ENCODE peak calls at places on chromosomes 4 and X, in ten cellular contexts. O, L, X, T, R, W, V, N, A and F are unnamed samples.
A peak's percentile ranks its signal among the peaks of the same experiment; 100 is the strongest.

GRCh38 chr4:108821056-108821925 is 58.4 kb upstream of the ETNPPL start:
- DNase-seq in O (no peak), L (no peak), X (no peak), T (no peak), R (no peak), W (no peak), V (no peak), N (no peak), A (no peak), F (peak; percentile 63)

GRCh38 chr4:127622923-127623754 is 9.6 kb upstream of the INTU start:
- DNase-seq in O (peak; percentile 18), L (no peak), X (no peak), T (no peak), R (peak; percentile 92), W (peak; percentile 26), V (peak; percentile 30), N (no peak), A (no peak), F (peak; percentile 6)

GRCh38 chr4:140266958-140267568 is 106.4 kb upstream of the SCOC start:
- DNase-seq in O (no peak), L (no peak), X (peak; percentile 91), T (peak; percentile 56), R (no peak), W (no peak), V (no peak), N (no peak), A (no peak), F (peak; percentile 17)

GRCh38 chrX:71195959-71196727 is 26.9 kb upstream of the GJB1 start:
- DNase-seq in O (no peak), L (no peak), X (no peak), T (no peak), R (peak; percentile 41), W (no peak), V (no peak), N (no peak), A (no peak), F (no peak)

GRCh38 chr4:152189451-152190179 is 346.3 kb downstream of the FBXW7 start:
- DNase-seq in O (no peak), L (no peak), X (no peak), T (no peak), R (no peak), W (no peak), V (no peak), N (no peak), A (no peak), F (no peak)

GRCh38 chrX:20026278-20026677 is 35.4 kb upstream of the BCLAF3 start:
- DNase-seq in O (no peak), L (no peak), X (peak; percentile 54), T (peak; percentile 10), R (no peak), W (no peak), V (no peak), N (no peak), A (no peak), F (peak; percentile 61)

GRCh38 chr4:118883861-118884260 is 4.8 kb upstream of the SYNPO2 start:
- DNase-seq in O (no peak), L (no peak), X (peak; percentile 4), T (no peak), R (no peak), W (no peak), V (no peak), N (no peak), A (no peak), F (no peak)

GRCh38 chrX:140132937-140133336 is 167.6 kb upstream of the CXorf66 start:
- DNase-seq in O (no peak), L (no peak), X (no peak), T (no peak), R (peak; percentile 80), W (no peak), V (no peak), N (no peak), A (no peak), F (peak; percentile 4)

GRCh38 chrX:13570245-13570573 is 808 bp downstream of the EGFL6 start:
- DNase-seq in O (no peak), L (no peak), X (no peak), T (no peak), R (peak; percentile 2), W (no peak), V (no peak), N (no peak), A (no peak), F (no peak)
- H3K4me3 ChIP-seq in O (peak overlapping the region; percentile 21), L (no peak overlapping the region), X (no peak overlapping the region), T (no peak overlapping the region), R (peak overlapping the region; percentile 60), W (no peak overlapping the region), V (peak overlapping the region; percentile 29), N (no peak overlapping the region), A (peak overlapping the region; percentile 57), F (no peak overlapping the region)

DNA sequence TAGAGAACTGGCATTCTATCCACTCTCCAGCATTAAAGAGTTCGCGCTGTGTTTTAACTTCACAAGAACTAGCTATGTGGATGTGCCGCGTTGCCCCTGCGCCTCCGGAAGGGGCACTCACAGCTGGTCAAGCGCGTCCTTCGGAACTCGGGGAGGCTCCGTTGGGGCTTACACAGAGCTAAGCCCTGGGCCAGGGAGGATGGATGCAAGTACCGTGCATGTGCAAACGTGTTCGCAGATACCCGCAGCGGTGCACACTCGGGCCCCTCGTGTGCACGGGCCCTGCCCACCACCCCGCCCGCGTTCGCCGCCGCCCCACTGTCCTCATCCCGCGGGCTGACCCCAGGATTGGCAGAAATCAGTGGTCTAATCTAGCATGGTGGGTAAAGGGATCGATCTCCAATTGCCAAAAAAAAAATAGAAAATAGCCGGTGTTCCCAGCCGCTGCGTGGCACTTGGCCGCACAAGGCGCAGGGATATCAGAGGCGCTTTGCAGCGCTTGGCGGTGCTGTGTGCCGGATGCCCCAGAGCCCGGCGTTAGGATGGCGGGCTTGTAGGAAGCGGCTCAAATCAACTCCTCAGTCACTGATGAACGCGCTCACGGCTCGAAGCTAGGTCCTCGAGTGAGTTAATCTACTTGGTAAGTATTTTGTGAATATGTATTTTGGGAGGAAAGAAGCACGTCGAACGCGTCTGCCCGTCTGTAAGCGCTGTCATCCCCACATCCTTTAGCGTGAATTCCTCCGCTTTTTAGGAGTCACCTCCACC is 988 bp upstream of the PCDH10 start:
- DNase-seq in O (no peak), L (no peak), X (peak; percentile 27), T (no peak), R (peak; percentile 64), W (no peak), V (no peak), N (no peak), A (no peak), F (peak; percentile 9)
- TF ChIP-seq CTCF in O (no peak), L (no peak), X (no peak), T (no peak), R (no peak), W (no peak), V (peak; percentile 6), N (no peak), A (peak; percentile 37), F (no peak)

GRCh38 chr4:16197842-16198241 is 28.4 kb downstream of the TAPT1 start:
- DNase-seq in O (no peak), L (no peak), X (no peak), T (no peak), R (no peak), W (no peak), V (no peak), N (no peak), A (no peak), F (peak; percentile 39)

GRCh38 chr4:16198271-16198670 is 28.0 kb downstream of the TAPT1 start:
- DNase-seq in O (no peak), L (no peak), X (no peak), T (no peak), R (no peak), W (no peak), V (no peak), N (no peak), A (no peak), F (no peak)

GRCh38 chr4:16199132-16199531 is 27.1 kb downstream of the TAPT1 start:
- DNase-seq in O (no peak), L (no peak), X (peak; percentile 35), T (no peak), R (peak; percentile 49), W (no peak), V (no peak), N (no peak), A (no peak), F (peak; percentile 39)

GRCh38 chr4:16195209-16195608 is 31.1 kb downstream of the TAPT1 start:
- DNase-seq in O (no peak), L (no peak), X (no peak), T (no peak), R (no peak), W (no peak), V (no peak), N (no peak), A (no peak), F (no peak)

DNA sequence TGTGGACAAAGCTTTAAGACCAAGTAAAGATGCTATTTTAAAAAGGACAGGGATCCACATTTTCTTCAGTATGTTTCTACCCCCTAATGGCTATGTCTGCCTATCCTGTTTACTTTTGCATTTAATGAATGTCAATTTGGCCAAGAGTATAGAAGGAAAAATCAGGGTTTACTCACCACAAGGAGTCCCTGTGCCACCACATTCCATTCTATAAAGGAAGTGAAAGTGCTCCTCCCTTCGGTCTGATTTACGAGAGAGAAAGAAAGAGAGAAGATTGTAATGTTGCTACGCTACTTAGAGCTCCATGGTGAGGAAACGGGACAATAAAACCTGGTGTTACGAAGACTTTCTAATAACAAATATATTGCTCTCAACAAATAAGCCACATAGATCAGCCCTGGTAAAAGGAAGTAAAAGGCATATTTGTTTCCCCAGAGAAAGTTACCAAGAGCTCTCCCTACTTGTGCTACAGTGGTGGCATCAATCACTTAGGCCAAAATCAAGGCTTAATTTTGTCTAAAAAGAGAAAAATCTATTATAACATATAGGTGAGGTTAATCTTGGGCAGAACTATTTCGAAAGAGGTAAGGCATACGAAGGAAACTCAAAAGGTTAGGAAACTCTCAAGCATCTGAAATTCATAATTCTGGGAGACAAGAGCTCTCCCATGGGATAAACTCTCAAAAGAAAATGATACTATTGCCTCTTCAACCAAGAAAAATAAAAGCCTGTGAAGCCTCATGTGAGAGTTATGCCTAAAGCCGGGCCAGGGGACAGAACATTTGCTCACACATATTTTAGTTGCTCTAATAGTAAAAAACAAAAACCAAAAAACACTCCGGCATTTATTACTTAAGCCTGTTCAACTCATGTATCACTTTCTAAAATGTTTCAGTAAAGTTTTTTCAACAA is 29.5 kb downstream of the TAPT1 start:
- DNase-seq in O (peak; percentile 8), L (no peak), X (peak; percentile 86), T (peak; percentile 30), R (peak; percentile 91), W (peak; percentile 62), V (no peak), N (no peak), A (no peak), F (peak; percentile 80)
- H3K4me3 ChIP-seq in O (peak overlapping the region; percentile 27), L (peak overlapping the region; percentile 33), X (peak overlapping the region; percentile 62), T (no peak overlapping the region), R (no peak overlapping the region), W (no peak overlapping the region), V (peak overlapping the region; percentile 40), N (no peak overlapping the region), A (peak overlapping the region; percentile 68), F (peak overlapping the region; percentile 43)

DNA sequence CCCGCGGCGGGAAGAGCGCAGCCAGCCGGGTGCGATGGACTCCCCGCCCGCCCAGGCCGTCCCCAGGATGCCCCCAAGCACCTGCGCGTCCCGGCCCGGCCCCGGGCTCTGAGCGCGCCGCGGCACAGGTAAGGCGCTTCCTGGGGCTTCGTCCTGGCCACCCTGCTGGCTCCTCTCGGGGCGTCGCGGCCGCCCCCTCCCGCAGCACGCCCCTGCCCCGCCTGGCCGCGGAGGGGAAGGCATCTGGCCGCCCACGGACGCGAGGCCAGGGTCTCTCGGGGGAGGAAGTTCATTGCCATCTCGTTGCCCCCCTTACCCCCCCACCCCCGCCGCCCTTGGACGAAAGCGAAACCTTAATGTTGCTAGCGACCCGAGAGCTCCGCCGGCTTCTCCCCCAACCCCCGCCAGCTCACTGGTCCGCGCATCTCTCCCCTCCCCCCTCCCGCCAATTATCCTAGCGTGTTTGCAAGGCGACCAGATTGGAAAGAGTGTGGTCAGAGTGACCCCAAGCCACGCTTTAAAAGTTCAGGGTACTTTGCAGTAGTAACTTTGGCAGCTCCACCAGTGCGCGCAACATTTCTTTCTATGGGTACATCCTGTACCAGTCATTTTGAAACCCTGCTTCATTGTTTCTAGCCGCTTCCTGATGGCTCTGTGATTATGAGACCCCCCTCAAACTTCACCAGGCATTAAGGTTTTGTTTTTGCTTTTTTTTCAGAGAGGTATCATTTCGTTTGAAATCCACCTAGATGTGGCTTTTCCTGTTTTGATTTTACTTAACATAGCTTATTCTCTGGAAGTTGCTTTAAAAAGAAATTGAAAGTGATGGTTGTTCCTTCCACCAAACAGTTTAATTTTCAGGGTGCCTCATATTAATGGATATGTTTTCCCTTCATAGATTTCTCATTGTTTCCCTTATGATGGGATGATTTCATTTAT is 606 bp downstream of the TBC1D1 start:
- DNase-seq in O (peak; percentile 8), L (no peak), X (no peak), T (no peak), R (peak; percentile 75), W (peak; percentile 56), V (peak; percentile 57), N (peak; percentile 71), A (no peak), F (no peak)
- TF ChIP-seq CTCF in O (no peak), L (no peak), X (no peak), T (no peak), R (no peak), W (no peak), V (no peak), N (peak; percentile 15), A (no peak), F (no peak)